ENCODE peak calls at places on chromosomes 6 and 20, in six cellular contexts. J is HCT116, T is heart left ventricle, Y is right atrium auricular region, D is adrenal gland, B is prostate gland. W is an unnamed sample. For H3K4me1, the result is how much of the 10 kb centered on the place peaks cover.

GRCh38 chr6:1475169-1475568 is 85.8 kb downstream of the FOXF2 start:
- DNase-seq in J (no peak), T (no peak), Y (no peak), D (no peak), B (no peak), W (no peak)

GRCh38 chr6:107657755-107658461 is 166.2 kb downstream of the SCML4 start:
- DNase-seq in J (no peak), T (peak), Y (peak), D (peak), B (no peak), W (peak)

GRCh38 chr20:41370176-41370575 is 3.6 kb upstream of the EMILIN3 start:
- DNase-seq in J (no peak), T (no peak), Y (no peak), D (no peak), B (no peak), W (no peak)

GRCh38 chr6:154615483-154616025 is 105.1 kb upstream of the CNKSR3 start:
- DNase-seq in J (peak), T (peak), Y (peak), D (peak), B (peak), W (peak)

GRCh38 chr6:17968081-17968518 is 19.3 kb downstream of the KIF13A start:
- DNase-seq in J (no peak), T (no peak), Y (no peak), D (no peak), B (no peak), W (no peak)

GRCh38 chr6:79335133-79335674 is 100.7 kb upstream of the HMGN3 start:
- DNase-seq in J (no peak), T (no peak), Y (no peak), D (no peak), B (no peak), W (no peak)

GRCh38 chr6:133501675-133502275 is 260.6 kb downstream of the EYA4 start:
- DNase-seq in J (no peak), T (no peak), Y (no peak), D (no peak), B (no peak), W (no peak)

GRCh38 chr6:42962502-42963178 is 2.1 kb downstream of the GNMT start:
- DNase-seq in J (no peak), T (no peak), Y (no peak), D (no peak), B (no peak), W (no peak)

GRCh38 chr6:168150551-168151444 is 71.8 kb upstream of the FRMD1 start:
- DNase-seq in J (no peak), T (peak), Y (peak), D (peak), B (peak), W (peak)

GRCh38 chr20:39117486-39117885 is 155.3 kb downstream of the DHX35 start:
- DNase-seq in J (peak), T (no peak), Y (no peak), D (peak), B (no peak), W (no peak)

GRCh38 chr6:40517654-40518053 is 69.5 kb downstream of the LRFN2 start:
- DNase-seq in J (no peak), T (no peak), Y (no peak), D (no peak), B (no peak), W (no peak)

GRCh38 chr6:6277418-6277817 is 43.0 kb downstream of the F13A1 start:
- DNase-seq in J (no peak), T (no peak), Y (no peak), D (no peak), B (no peak), W (no peak)

GRCh38 chr20:8291873-8292272 is 159.8 kb downstream of the PLCB1 start:
- DNase-seq in J (no peak), T (no peak), Y (no peak), D (no peak), B (no peak), W (no peak)

GRCh38 chr6:18213439-18213838 is 50.9 kb downstream of the DEK start:
- DNase-seq in J (no peak), T (no peak), Y (no peak), D (no peak), B (no peak), W (no peak)

GRCh38 chr20:50302463-50303041 is 111.9 kb downstream of the CEBPB start:
- DNase-seq in J (no peak), T (no peak), Y (no peak), D (no peak), B (no peak), W (no peak)

GRCh38 chr20:16368645-16369292 is 204.5 kb downstream of the KIF16B start:
- DNase-seq in J (no peak), T (no peak), Y (no peak), D (no peak), B (no peak), W (no peak)

DNA sequence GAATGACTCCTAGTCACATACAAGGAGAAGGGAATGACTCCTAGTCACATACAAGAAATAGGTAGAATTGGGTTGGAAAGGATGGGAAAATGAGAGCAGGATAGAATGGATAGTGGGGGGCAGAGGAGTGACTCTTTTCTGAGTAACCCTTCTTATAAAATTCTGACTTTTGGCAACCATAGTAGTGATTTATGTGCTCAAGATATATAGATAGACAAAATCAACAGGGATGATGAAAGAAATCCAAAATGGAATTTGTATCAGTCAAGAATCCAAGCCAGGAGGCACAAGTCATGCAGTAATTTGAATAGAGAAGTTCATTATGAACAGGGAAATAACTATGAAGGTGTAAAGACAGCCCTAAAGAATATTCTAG is 41.7 kb downstream of the ADAT2 start:
- DNase-seq in J (no peak), T (no peak), Y (no peak), D (no peak), B (no peak), W (no peak)
- TF ChIP-seq CTCF in J (no peak), T (no peak), Y (no peak), D (no peak), B (no peak), W (no peak)

DNA sequence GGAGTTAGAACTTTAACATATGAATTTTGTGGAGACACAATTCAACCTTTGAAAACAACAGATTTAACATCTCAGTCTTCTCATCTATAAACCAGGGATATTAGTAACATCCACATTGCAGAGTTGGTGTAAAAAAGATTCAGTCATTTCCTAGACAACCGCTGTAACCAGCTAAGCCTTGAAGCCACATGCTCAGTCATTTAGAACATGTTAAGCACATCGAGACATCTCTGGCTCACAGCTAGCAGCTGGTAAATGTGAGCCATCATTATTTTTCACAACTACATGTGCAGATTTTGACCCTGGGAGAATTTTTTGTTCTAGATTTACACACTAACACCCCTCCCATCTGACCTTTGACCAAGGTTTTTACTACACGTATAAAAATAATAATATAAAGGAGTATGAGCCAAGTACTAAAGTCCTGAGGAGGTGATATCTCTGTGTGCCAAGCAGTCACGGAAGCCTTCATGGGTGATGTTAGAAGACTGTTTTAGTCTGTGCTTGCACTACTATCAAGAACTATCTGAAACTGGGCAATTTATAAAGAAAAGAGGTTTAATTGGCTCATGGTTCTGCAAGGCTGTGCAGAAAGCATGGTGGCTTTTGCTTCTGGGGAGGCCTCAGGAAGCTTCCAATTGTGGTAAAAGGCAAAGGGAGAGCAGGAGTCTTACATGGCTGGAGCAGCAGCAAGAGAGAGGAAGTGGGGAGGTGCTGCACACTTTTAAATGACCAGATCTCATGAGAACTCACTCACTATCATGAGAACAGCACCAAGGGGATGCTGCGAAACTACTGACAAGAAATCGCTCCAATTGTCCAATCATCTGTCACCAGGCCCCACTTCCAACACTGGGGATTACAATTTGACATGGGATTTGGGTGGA is 48.7 kb upstream of the IL20RA start:
- DNase-seq in J (no peak), T (no peak), Y (no peak), D (no peak), B (no peak), W (no peak)
- H3K4me1 ChIP-seq in J (under half), T (under half), Y (under half), D (under half), B (under half), W (under half)

GRCh38 chr20:35421322-35421721 is 9.5 kb upstream of the UQCC1 start:
- DNase-seq in J (no peak), T (no peak), Y (no peak), D (no peak), B (no peak), W (no peak)
- H3K4me3 ChIP-seq in J (no peak), T (no peak), Y (no peak), D (no peak), B (no peak), W (no peak)

DNA sequence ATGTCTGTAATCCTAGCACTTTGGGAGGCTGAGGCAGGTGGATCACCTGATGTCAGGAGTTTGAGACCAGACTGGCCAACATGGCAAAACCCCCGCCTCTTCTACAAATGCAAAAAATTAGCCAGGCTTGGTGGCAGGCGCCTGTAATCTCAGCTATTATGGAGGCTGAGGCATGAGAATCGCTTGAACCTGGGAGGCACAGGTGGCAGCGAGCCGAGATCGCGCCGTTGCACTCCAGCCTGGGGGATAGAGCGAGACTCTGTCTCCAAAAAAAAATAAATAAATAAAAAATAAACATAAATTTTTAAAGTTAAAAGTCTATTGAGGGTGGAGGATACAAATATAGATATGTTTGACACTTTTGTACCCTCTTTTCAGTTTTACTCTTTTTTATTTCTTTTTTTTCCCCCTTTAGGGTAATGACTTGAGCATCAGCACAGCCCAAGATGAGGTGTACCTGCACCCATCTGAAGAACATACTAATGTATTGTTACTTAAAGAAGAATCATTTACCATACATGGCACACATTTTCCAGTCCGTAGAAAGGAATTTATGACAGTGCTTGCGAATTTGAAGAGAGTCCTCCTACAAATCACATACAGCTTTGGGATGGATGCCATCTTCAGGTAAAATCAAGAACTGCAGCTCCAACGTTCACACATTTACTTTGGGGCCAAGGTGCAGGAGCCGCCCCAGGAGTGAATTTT is 368.9 kb downstream of the LAMA2 start:
- DNase-seq in J (peak), T (no peak), Y (no peak), D (peak), B (peak), W (no peak)
- TF ChIP-seq CTCF in J (peak), T (peak), Y (peak), D (peak), B (peak), W (peak)

W was measured in uterus.